ENCODE peak calls at places on chromosomes 12 and 14, in four cellular contexts. X, D, A and I are unnamed samples. For H3K9me3, the result is how much of the 10 kb centered on the place peaks cover.

GRCh38 chr12:24078318-24078765 is 128.9 kb upstream of the SOX5 start:
- DNase-seq in X (no peak), A (no peak), D (peak), I (no peak)

GRCh38 chr12:130815028-130815741 is 23.9 kb downstream of the STX2 start:
- DNase-seq in A (no peak), D (no peak), X (no peak), I (no peak)

GRCh38 chr12:12976366-12976765 is 23.7 kb downstream of the HEBP1 start:
- DNase-seq in X (no peak), A (no peak), D (no peak), I (no peak)

GRCh38 chr12:63822352-63822751 is 22.1 kb upstream of the SRGAP1 start:
- DNase-seq in A (no peak), D (no peak), X (no peak), I (no peak)

GRCh38 chr14:95025941-95026340 is 131.4 kb downstream of the DICER1 start:
- DNase-seq in A (no peak), D (no peak), X (no peak), I (no peak)

GRCh38 chr14:99419905-99420304 is 60.8 kb downstream of the SETD3 start:
- DNase-seq in D (no peak), A (peak), X (no peak), I (no peak)

GRCh38 chr12:129258781-129259318 is 405.6 kb downstream of the GLT1D1 start:
- DNase-seq in A (no peak), D (no peak), X (no peak), I (no peak)

GRCh38 chr12:53735-54095 is 12.9 kb upstream of the IQSEC3 start:
- DNase-seq in A (peak), D (no peak), X (no peak), I (no peak)

GRCh38 chr14:55881577-55882241 is 236.5 kb upstream of the PELI2 start:
- DNase-seq in X (no peak), A (no peak), D (no peak), I (no peak)

GRCh38 chr14:78700236-78700635 is 530.1 kb downstream of the NRXN3 start:
- DNase-seq in X (no peak), A (no peak), D (no peak), I (no peak)

GRCh38 chr14:40436551-40436950 is 1004.3 kb upstream of the FBXO33 start:
- DNase-seq in A (no peak), D (no peak), X (no peak), I (no peak)

GRCh38 chr14:57189070-57189469 is 79.6 kb downstream of the EXOC5 start:
- DNase-seq in D (peak), X (peak), A (no peak), I (no peak)

GRCh38 chr14:56975521-56975920 is 165.2 kb upstream of the OTX2 start:
- DNase-seq in A (no peak), X (no peak), D (no peak), I (no peak)

GRCh38 chr14:97977711-97978261 is 1180.6 kb downstream of the VRK1 start:
- DNase-seq in X (no peak), A (no peak), D (no peak), I (no peak)

GRCh38 chr14:91058017-91058675 is 2.3 kb downstream of the RPS6KA5 start:
- DNase-seq in A (no peak), D (no peak), X (no peak), I (no peak)

GRCh38 chr12:65875635-65876034 is 51.4 kb downstream of the HMGA2 start:
- DNase-seq in A (no peak), X (no peak), D (no peak), I (no peak)

GRCh38 chr12:68271346-68271745 is 17.9 kb upstream of the IL22 start:
- DNase-seq in D (no peak), X (no peak), A (no peak), I (no peak)

GRCh38 chr12:69512820-69513219 is 42.6 kb downstream of the FRS2 start:
- DNase-seq in D (no peak), X (no peak), A (no peak), I (no peak)

GRCh38 chr14:101813833-101814232 is 52.3 kb downstream of the PPP2R5C start:
- DNase-seq in X (no peak), A (no peak), D (no peak), I (no peak)

GRCh38 chr12:51351913-51352532 is 5.5 kb upstream of the CELA1 start:
- DNase-seq in D (peak), X (peak), A (peak), I (peak)

GRCh38 chr12:3961573-3961972 is 88.4 kb upstream of the PARP11 start:
- DNase-seq in A (no peak), D (no peak), X (no peak), I (no peak)

GRCh38 chr14:61475316-61475715 is 153.9 kb downstream of the PRKCH start:
- DNase-seq in X (peak), A (peak), D (peak), I (peak)

GRCh38 chr12:52233462-52234141 is 559 bp downstream of the KRT7 start:
- DNase-seq in D (no peak), A (no peak), X (no peak), I (no peak)

GRCh38 chr12:31234955-31235867 is 90.7 kb downstream of the SINHCAF start:
- DNase-seq in X (peak), A (peak), D (peak), I (peak)

GRCh38 chr12:94059394-94060368 is 88.7 kb upstream of the PLXNC1 start:
- DNase-seq in X (no peak), A (no peak), D (peak), I (no peak)

GRCh38 chr12:52821826-52822660 is 8.1 kb upstream of the KRT4 start:
- DNase-seq in X (no peak), D (no peak), A (no peak), I (no peak)

GRCh38 chr12:132360906-132361777 is 31.8 kb upstream of the GALNT9 start:
- DNase-seq in A (no peak), X (no peak), D (no peak), I (no peak)
- H3K9me3 ChIP-seq in A (under half), X (under half), D (under half), I (under half)

DNA sequence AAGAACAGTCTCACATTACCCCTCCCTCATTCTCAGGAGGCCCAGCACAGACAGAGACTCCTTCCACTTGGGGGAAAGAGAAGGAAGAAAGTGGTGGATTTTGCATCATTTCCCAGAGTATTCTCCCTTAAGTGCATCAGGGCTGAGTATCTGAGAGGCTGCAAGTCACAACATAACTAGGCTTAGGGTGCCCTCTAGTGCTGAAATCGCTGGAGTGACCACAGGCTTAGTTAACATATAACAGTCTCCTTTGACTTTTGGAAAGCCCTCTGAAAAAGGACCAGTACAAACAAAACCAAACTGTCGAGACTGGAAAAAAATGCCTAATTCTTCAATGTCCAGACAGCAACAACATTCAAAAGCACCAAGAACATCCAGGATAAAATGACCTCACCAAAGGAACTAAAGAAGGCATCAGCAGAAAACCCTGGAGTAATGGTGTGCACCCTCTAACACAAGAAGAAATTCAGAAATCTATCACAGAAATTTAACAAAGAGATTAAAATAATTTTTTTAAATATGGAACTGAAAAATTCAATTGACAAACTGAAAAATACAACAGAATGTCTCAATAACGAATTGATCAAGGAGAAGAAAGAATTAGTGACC is 412.3 kb downstream of the RPS29 start:
- DNase-seq in D (peak), A (peak), X (peak), I (peak)
- TF ChIP-seq YY1 in D (no peak), A (no peak), X (no peak), I (no peak)

DNA sequence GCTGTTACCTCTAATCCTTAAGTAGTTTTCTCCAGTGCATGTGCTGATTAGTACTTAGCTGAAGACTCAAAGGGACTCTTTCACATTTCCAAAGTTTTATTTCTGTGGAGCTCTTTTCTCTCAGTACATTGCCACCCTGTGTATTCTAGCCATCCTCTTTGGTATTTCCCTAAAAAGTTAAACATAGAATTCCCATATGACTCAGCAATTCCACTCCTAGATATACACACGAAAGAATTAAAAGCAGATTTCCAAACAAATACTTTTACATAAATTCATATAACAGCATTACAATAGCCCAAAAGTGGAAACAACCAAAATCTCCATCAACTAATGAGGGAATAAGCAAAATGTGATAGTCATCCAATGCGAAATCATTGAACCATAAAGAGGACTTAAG is 8.9 kb upstream of the NOVA1 start:
- DNase-seq in D (no peak), X (no peak), A (no peak), I (no peak)
- H3K9me3 ChIP-seq in D (under half), X (under half), A (under half), I (under half)

GRCh38 chr12:14570231-14570630 is 2.5 kb upstream of the PLBD1 start:
- DNase-seq in X (no peak), D (no peak), A (no peak), I (no peak)
- TF ChIP-seq YY1 in X (no peak), D (no peak), A (no peak), I (no peak)

GRCh38 chr12:46049665-46050064 is 59.3 kb upstream of the SCAF11 start:
- DNase-seq in A (no peak), D (no peak), X (no peak), I (no peak)
- H3K9me3 ChIP-seq in A (under half), D (under half), X (under half), I (under half)

DNA sequence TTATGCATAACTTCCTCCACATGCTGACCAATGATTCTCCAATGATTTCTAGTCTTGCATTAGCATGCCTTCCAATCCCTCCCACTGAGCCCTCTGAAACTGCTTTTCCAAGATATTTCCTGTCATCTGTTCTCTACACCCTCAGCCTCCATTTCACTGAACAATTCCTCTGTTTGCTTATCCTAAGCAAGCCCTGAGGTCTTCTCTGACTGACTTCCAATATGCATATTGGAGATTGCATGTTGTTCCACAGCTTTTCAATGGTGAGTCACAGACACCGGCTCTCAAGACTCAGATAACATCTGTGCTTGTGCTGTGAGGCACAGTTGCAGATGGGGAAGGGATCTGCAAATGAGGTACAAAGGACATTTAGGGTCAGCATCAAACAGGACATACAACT is 141.0 kb downstream of the SLC16A7 start:
- DNase-seq in A (no peak), X (no peak), D (no peak), I (peak)
- TF ChIP-seq YY1 in A (no peak), X (no peak), D (no peak), I (no peak)

GRCh38 chr14:72049462-72049861 is 117.2 kb downstream of the RGS6 start:
- DNase-seq in X (peak), D (no peak), A (no peak), I (no peak)
- H3K9me3 ChIP-seq in X (under half), D (under half), A (under half), I (under half)

GRCh38 chr12:42798811-42799438 is 209.4 kb upstream of the PRICKLE1 start:
- DNase-seq in X (no peak), D (no peak), A (no peak), I (no peak)
- TF ChIP-seq YY1 in X (no peak), D (no peak), A (no peak), I (no peak)

GRCh38 chr12:16096273-16096849 is 181.1 kb downstream of the SLC15A5 start:
- DNase-seq in A (no peak), X (no peak), D (peak), I (no peak)

GRCh38 chr12:16095531-16096110 is 181.9 kb downstream of the SLC15A5 start:
- DNase-seq in A (no peak), X (no peak), D (no peak), I (no peak)

GRCh38 chr12:16093825-16094224 is 182.7 kb downstream of the DERA start:
- DNase-seq in D (no peak), X (no peak), A (no peak), I (no peak)

GRCh38 chr12:16090974-16091373 is 179.8 kb downstream of the DERA start:
- DNase-seq in A (no peak), X (no peak), D (no peak), I (no peak)

DNA sequence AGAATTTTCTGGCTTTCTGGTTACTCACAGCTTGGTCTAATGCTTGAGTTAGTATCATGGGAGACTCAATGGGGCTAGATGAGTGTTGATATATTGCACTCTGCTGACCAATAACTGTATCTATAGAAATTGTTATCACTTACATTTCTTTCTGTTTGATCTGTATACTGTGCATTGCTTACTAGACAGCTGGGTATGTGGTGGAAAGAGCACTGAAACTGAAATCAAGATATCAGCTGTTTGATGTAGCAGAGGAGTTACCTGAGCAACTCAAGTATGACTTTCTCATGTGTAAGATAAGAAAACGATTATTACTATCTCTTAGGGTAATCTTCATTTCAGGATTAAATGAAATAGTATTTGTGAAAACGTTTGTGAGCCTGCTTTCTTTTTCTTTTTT is 183.0 kb downstream of the SLC15A5 start:
- DNase-seq in D (no peak), X (no peak), A (no peak), I (no peak)
- H3K9me3 ChIP-seq in D (under half), X (under half), A (under half), I (under half)